ENCODE peak calls at places on chromosomes 3 and 15, in six cellular contexts. D is GM12891, C is K562, F is HepG2, A is H1, I is GM12878. S is an unnamed sample.

GRCh38 chr3:182258538-182259177 is 534.6 kb upstream of the ATP11B start:
- DNase-seq in F (peak), C (no peak), D (no peak), I (no peak), A (no peak), S (no peak)

GRCh38 chr3:16318216-16318615 is 53.2 kb downstream of the OXNAD1 start:
- DNase-seq in I (no peak), F (no peak), D (no peak), A (no peak), C (no peak), S (no peak)

GRCh38 chr15:44537728-44538240 is 837 bp downstream of the EIF3J start:
- DNase-seq in C (peak), F (peak), D (no peak), A (no peak), I (no peak), S (no peak)

GRCh38 chr3:153400641-153401040 is 238.6 kb downstream of the RAP2B start:
- DNase-seq in I (no peak), D (no peak), A (no peak), C (no peak), F (no peak), S (no peak)

GRCh38 chr3:13267348-13267659 is 152.8 kb downstream of the NUP210 start:
- DNase-seq in C (no peak), F (no peak), I (no peak), A (no peak), D (no peak), S (no peak)

GRCh38 chr15:39079296-39079834 is 501.5 kb upstream of the THBS1 start:
- DNase-seq in C (no peak), A (no peak), F (no peak), I (no peak), D (no peak), S (no peak)

GRCh38 chr3:142282503-142282902 is 57.1 kb upstream of the GK5 start:
- DNase-seq in I (no peak), D (no peak), F (no peak), A (no peak), C (no peak), S (no peak)

GRCh38 chr15:65884511-65884910 is 15.2 kb downstream of the RAB11A start:
- DNase-seq in I (no peak), C (no peak), F (no peak), D (no peak), A (no peak), S (no peak)

GRCh38 chr3:88113311-88114162 is 36.2 kb upstream of the C3orf38 start:
- DNase-seq in F (peak), A (peak), D (no peak), C (peak), I (peak), S (peak)

GRCh38 chr15:58440181-58440910 is 8.6 kb downstream of the LIPC start:
- DNase-seq in I (no peak), C (no peak), D (no peak), A (no peak), F (peak), S (no peak)

GRCh38 chr15:70633394-70633793 is 130.0 kb downstream of the UACA start:
- DNase-seq in F (no peak), C (no peak), A (no peak), I (no peak), D (no peak), S (no peak)

GRCh38 chr3:8239718-8240698 is 261.6 kb upstream of the LMCD1 start:
- DNase-seq in F (peak), A (no peak), C (peak), I (no peak), D (peak), S (no peak)

GRCh38 chr15:54373332-54373731 is 395.1 kb downstream of the UNC13C start:
- DNase-seq in A (no peak), C (no peak), F (no peak), D (no peak), I (no peak), S (no peak)

GRCh38 chr3:28824316-28824715 is 456.6 kb upstream of the RBMS3 start:
- DNase-seq in D (no peak), F (no peak), I (no peak), C (no peak), A (no peak), S (no peak)

GRCh38 chr15:65409284-65409631 is 13.5 kb downstream of the IGDCC4 start:
- DNase-seq in C (peak), F (peak), I (no peak), A (no peak), D (no peak), S (no peak)

GRCh38 chr3:33064929-33065328 is 32.0 kb downstream of the GLB1 start:
- DNase-seq in F (peak), A (no peak), I (no peak), D (no peak), C (no peak), S (no peak)

GRCh38 chr3:150098621-150099020 is 127.9 kb upstream of the PFN2 start:
- DNase-seq in F (no peak), A (no peak), C (no peak), D (no peak), I (no peak), S (no peak)

GRCh38 chr3:122576174-122576940 is 1.1 kb upstream of the PARP15 start:
- DNase-seq in A (no peak), D (no peak), I (peak), C (no peak), F (no peak), S (peak)

GRCh38 chr3:124144035-124144814 is 152.3 kb upstream of the ROPN1 start:
- DNase-seq in I (no peak), A (no peak), C (no peak), F (no peak), D (no peak), S (no peak)

GRCh38 chr3:125300416-125300815 is 74.7 kb downstream of the ZNF148 start:
- DNase-seq in A (no peak), I (no peak), C (no peak), D (no peak), F (no peak), S (no peak)

GRCh38 chr3:8052599-8053185 is 448.9 kb upstream of the LMCD1 start:
- DNase-seq in F (no peak), C (no peak), A (no peak), I (no peak), D (no peak), S (no peak)

GRCh38 chr3:66430876-66431275 is 69.9 kb downstream of the LRIG1 start:
- DNase-seq in C (no peak), I (no peak), F (no peak), A (no peak), D (no peak), S (no peak)

GRCh38 chr15:73927476-73928240 is 1.4 kb downstream of the LOXL1 start:
- DNase-seq in F (no peak), I (no peak), A (no peak), D (peak), C (peak), S (peak)

GRCh38 chr3:113751145-113751544 is 4.3 kb downstream of the ATP6V1A start:
- DNase-seq in D (no peak), I (no peak), A (no peak), C (no peak), F (no peak), S (no peak)

GRCh38 chr15:78206326-78207109 is 27.8 kb downstream of the ACSBG1 start:
- DNase-seq in D (no peak), A (no peak), F (no peak), C (no peak), I (no peak), S (no peak)

GRCh38 chr3:64190517-64191515 is 34.5 kb downstream of the PRICKLE2 start:
- DNase-seq in A (no peak), I (no peak), C (no peak), D (no peak), F (no peak), S (no peak)

GRCh38 chr15:98983333-98983732 is 24.3 kb downstream of the PGPEP1L start:
- DNase-seq in F (no peak), C (peak), D (no peak), I (no peak), A (no peak), S (no peak)

GRCh38 chr3:105691633-105692032 is 177.2 kb downstream of the CBLB start:
- DNase-seq in A (no peak), F (no peak), D (no peak), C (no peak), I (no peak), S (no peak)

GRCh38 chr15:51380999-51381806 is 39.7 kb downstream of the GLDN start:
- DNase-seq in F (peak), D (peak), I (peak), A (no peak), C (peak), S (peak)

GRCh38 chr3:64890466-64890865 is 202.7 kb upstream of the ADAMTS9 start:
- DNase-seq in A (no peak), D (no peak), C (no peak), I (no peak), F (no peak), S (no peak)

GRCh38 chr3:30370681-30371271 is 235.6 kb upstream of the TGFBR2 start:
- DNase-seq in D (no peak), C (no peak), A (no peak), F (peak), I (no peak), S (no peak)

GRCh38 chr3:52262447-52262846 is 16.0 kb downstream of the WDR82 start:
- DNase-seq in I (no peak), A (no peak), F (no peak), D (no peak), C (no peak), S (no peak)
- TF ChIP-seq POLR2A in I (no peak), A (no peak), F (no peak), D (no peak), C (no peak), S (no peak)

GRCh38 chr3:11780341-11780740 is 66.3 kb downstream of the TAMM41 start:
- DNase-seq in A (no peak), D (no peak), F (no peak), C (no peak), I (no peak), S (no peak)
- TF ChIP-seq TAF1 in A (no peak), D (no peak), F (no peak), C (no peak), I (no peak), S (no peak)

GRCh38 chr3:129399895-129400357 is 28.5 kb downstream of the EFCAB12 start:
- DNase-seq in D (no peak), C (peak), F (no peak), A (no peak), I (no peak), S (no peak)
- TF ChIP-seq POLR2A in D (peak), C (peak), F (peak), A (peak), I (peak), S (peak)

DNA sequence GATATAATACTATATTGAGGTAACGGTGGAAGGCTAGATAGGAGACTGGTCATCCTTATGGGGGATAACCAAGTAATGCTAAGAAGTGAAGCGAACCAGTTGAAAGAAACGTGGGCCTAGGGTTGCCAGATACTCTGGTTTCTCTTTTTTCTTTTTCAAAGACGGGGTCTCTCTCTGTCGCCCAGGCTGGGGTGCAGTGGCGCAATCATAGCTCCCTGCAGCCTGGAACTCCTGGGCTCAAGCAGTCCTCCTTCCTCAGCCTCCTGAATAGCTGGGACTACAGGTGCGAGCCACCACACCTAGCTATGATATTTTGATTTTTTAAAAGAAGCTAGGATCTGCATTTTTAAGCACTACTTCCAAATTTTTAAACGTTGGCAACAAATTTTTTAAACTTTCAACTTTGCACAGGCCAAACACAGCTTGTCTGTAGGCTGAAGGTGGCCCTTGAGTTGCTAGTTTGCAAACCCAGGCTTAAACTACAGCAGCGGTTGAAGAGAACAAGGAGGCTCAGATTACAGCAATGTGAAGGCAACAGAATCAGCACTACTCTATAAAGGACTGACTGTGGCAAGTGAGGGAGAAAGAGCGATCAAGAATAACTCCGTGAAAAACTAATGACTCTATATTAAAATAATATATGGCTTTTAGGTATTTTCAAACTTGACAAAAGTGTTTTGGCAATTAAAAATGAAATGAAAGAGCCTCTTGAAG is 1.2 kb upstream of the RUBCN start:
- DNase-seq in D (no peak), I (no peak), F (no peak), C (no peak), A (no peak), S (no peak)
- TF ChIP-seq TAF1 in D (no peak), I (no peak), F (no peak), C (no peak), A (no peak), S (no peak)

DNA sequence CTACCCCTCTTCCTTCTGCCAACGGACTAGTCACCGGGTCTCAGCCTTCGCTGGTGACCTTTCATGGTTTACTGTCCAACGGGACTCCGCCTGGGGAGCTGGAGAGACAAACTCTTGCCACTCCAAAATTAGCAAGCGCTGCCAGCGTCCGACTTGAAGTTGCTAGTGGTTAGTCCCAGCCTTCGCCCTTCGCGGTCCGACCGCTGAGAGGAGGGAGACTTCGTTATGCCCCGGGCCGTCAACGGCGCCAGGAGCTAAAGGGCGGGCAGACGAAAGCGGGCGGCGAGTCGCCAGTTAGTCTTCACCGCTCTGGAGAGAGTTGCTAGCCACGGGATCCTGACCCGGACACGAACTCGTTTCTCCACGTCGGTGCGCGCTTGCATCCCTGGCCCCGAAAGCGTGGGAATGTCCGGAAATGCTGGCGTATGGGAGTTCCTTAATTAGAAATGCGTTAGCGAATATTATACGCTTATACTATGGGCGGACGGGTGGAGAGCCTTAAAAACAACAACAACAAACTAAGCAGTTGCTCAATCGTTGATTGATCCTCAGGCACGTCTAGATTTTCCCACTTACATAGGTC is 689 bp downstream of the SMC4 start:
- DNase-seq in C (peak), D (no peak), F (peak), A (no peak), I (no peak), S (no peak)
- TF ChIP-seq POLR2A in C (no peak), D (no peak), F (no peak), A (no peak), I (no peak), S (no peak)

S was measured in GM12892.